ENCODE peak calls at places on chromosome 18, in nine cellular contexts. One of them, this sample, is unnamed.

GRCh38 chr18:55272510-55273243 is 313.4 kb upstream of the CCDC68 start:
- DNase-seq in HS-5: no peak
- DNase-seq in glomerular endothelial cell: no peak
- DNase-seq in astrocyte of the spinal cord: peak
- DNase-seq in cardiac muscle cell: no peak
- DNase-seq in cardiac septum: no peak
- DNase-seq in lower lobe of right lung: no peak
- DNase-seq in left lobe of liver: no peak
- DNase-seq in activated CD8-positive, alpha-beta memory T cell treated with anti-CD3 and anti-CD28 coated beads for 24 hours: no peak
- DNase-seq in this sample: no peak

GRCh38 chr18:27665264-27665799 is 480.2 kb upstream of the CHST9 start:
- DNase-seq in HS-5: no peak
- DNase-seq in glomerular endothelial cell: no peak
- DNase-seq in astrocyte of the spinal cord: peak
- DNase-seq in cardiac muscle cell: peak
- DNase-seq in cardiac septum: no peak
- DNase-seq in lower lobe of right lung: no peak
- DNase-seq in left lobe of liver: no peak
- DNase-seq in activated CD8-positive, alpha-beta memory T cell treated with anti-CD3 and anti-CD28 coated beads for 24 hours: no peak
- DNase-seq in this sample: no peak

GRCh38 chr18:52979888-52980287 is 639.9 kb downstream of the DCC start:
- DNase-seq in HS-5: no peak
- DNase-seq in glomerular endothelial cell: no peak
- DNase-seq in astrocyte of the spinal cord: no peak
- DNase-seq in cardiac muscle cell: no peak
- DNase-seq in cardiac septum: no peak
- DNase-seq in lower lobe of right lung: no peak
- DNase-seq in left lobe of liver: no peak
- DNase-seq in activated CD8-positive, alpha-beta memory T cell treated with anti-CD3 and anti-CD28 coated beads for 24 hours: no peak
- DNase-seq in this sample: no peak

GRCh38 chr18:3594760-3595241 is 144.8 kb downstream of the TGIF1 start:
- DNase-seq in HS-5: no peak
- DNase-seq in glomerular endothelial cell: no peak
- DNase-seq in astrocyte of the spinal cord: peak
- DNase-seq in cardiac muscle cell: no peak
- DNase-seq in cardiac septum: peak
- DNase-seq in lower lobe of right lung: no peak
- DNase-seq in left lobe of liver: peak
- DNase-seq in activated CD8-positive, alpha-beta memory T cell treated with anti-CD3 and anti-CD28 coated beads for 24 hours: peak
- DNase-seq in this sample: no peak

GRCh38 chr18:48752928-48753327 is 197.8 kb downstream of the SMAD7 start:
- DNase-seq in HS-5: no peak
- DNase-seq in glomerular endothelial cell: no peak
- DNase-seq in astrocyte of the spinal cord: peak
- DNase-seq in cardiac muscle cell: no peak
- DNase-seq in cardiac septum: no peak
- DNase-seq in lower lobe of right lung: no peak
- DNase-seq in left lobe of liver: no peak
- DNase-seq in activated CD8-positive, alpha-beta memory T cell treated with anti-CD3 and anti-CD28 coated beads for 24 hours: no peak
- DNase-seq in this sample: no peak

GRCh38 chr18:76495435-76496199 is 575 bp upstream of the ZNF516 start:
- DNase-seq in HS-5: no peak
- DNase-seq in glomerular endothelial cell: no peak
- DNase-seq in astrocyte of the spinal cord: peak
- DNase-seq in cardiac muscle cell: peak
- DNase-seq in cardiac septum: no peak
- DNase-seq in lower lobe of right lung: no peak
- DNase-seq in left lobe of liver: no peak
- DNase-seq in activated CD8-positive, alpha-beta memory T cell treated with anti-CD3 and anti-CD28 coated beads for 24 hours: peak
- DNase-seq in this sample: peak

GRCh38 chr18:55650363-55650870 is 62.4 kb upstream of the TCF4 start:
- DNase-seq in HS-5: no peak
- DNase-seq in glomerular endothelial cell: no peak
- DNase-seq in astrocyte of the spinal cord: no peak
- DNase-seq in cardiac muscle cell: no peak
- DNase-seq in cardiac septum: no peak
- DNase-seq in lower lobe of right lung: no peak
- DNase-seq in left lobe of liver: no peak
- DNase-seq in activated CD8-positive, alpha-beta memory T cell treated with anti-CD3 and anti-CD28 coated beads for 24 hours: no peak
- DNase-seq in this sample: no peak

GRCh38 chr18:48947583-48947982 is 3.2 kb downstream of the SMAD7 start:
- DNase-seq in HS-5: no peak
- DNase-seq in glomerular endothelial cell: no peak
- DNase-seq in astrocyte of the spinal cord: no peak
- DNase-seq in cardiac muscle cell: no peak
- DNase-seq in cardiac septum: no peak
- DNase-seq in lower lobe of right lung: no peak
- DNase-seq in left lobe of liver: peak
- DNase-seq in activated CD8-positive, alpha-beta memory T cell treated with anti-CD3 and anti-CD28 coated beads for 24 hours: no peak
- DNase-seq in this sample: peak

GRCh38 chr18:23897733-23898132 is 116.8 kb upstream of the TTC39C start:
- DNase-seq in HS-5: no peak
- DNase-seq in glomerular endothelial cell: no peak
- DNase-seq in astrocyte of the spinal cord: no peak
- DNase-seq in cardiac muscle cell: no peak
- DNase-seq in cardiac septum: no peak
- DNase-seq in lower lobe of right lung: no peak
- DNase-seq in left lobe of liver: no peak
- DNase-seq in activated CD8-positive, alpha-beta memory T cell treated with anti-CD3 and anti-CD28 coated beads for 24 hours: no peak
- DNase-seq in this sample: no peak

GRCh38 chr18:22710628-22711380 is 222.3 kb upstream of the RBBP8 start:
- DNase-seq in HS-5: no peak
- DNase-seq in glomerular endothelial cell: no peak
- DNase-seq in astrocyte of the spinal cord: peak
- DNase-seq in cardiac muscle cell: peak
- DNase-seq in cardiac septum: no peak
- DNase-seq in lower lobe of right lung: no peak
- DNase-seq in left lobe of liver: peak
- DNase-seq in activated CD8-positive, alpha-beta memory T cell treated with anti-CD3 and anti-CD28 coated beads for 24 hours: no peak
- DNase-seq in this sample: no peak

GRCh38 chr18:57846258-57846657 is 43.1 kb upstream of the ATP8B1 start:
- DNase-seq in HS-5: peak
- DNase-seq in glomerular endothelial cell: no peak
- DNase-seq in astrocyte of the spinal cord: peak
- DNase-seq in cardiac muscle cell: peak
- DNase-seq in cardiac septum: no peak
- DNase-seq in lower lobe of right lung: no peak
- DNase-seq in left lobe of liver: no peak
- DNase-seq in activated CD8-positive, alpha-beta memory T cell treated with anti-CD3 and anti-CD28 coated beads for 24 hours: no peak
- DNase-seq in this sample: no peak

GRCh38 chr18:27181726-27182125 is 3.4 kb downstream of the CHST9 start:
- DNase-seq in HS-5: no peak
- DNase-seq in glomerular endothelial cell: no peak
- DNase-seq in astrocyte of the spinal cord: no peak
- DNase-seq in cardiac muscle cell: no peak
- DNase-seq in cardiac septum: no peak
- DNase-seq in lower lobe of right lung: no peak
- DNase-seq in left lobe of liver: no peak
- DNase-seq in activated CD8-positive, alpha-beta memory T cell treated with anti-CD3 and anti-CD28 coated beads for 24 hours: no peak
- DNase-seq in this sample: no peak

GRCh38 chr18:76981388-76981968 is 151.1 kb downstream of the MBP start:
- DNase-seq in HS-5: no peak
- DNase-seq in glomerular endothelial cell: no peak
- DNase-seq in astrocyte of the spinal cord: no peak
- DNase-seq in cardiac muscle cell: no peak
- DNase-seq in cardiac septum: no peak
- DNase-seq in lower lobe of right lung: no peak
- DNase-seq in left lobe of liver: peak
- DNase-seq in activated CD8-positive, alpha-beta memory T cell treated with anti-CD3 and anti-CD28 coated beads for 24 hours: peak
- DNase-seq in this sample: no peak

GRCh38 chr18:75869197-75869596 is 441.7 kb upstream of the SMIM21 start:
- DNase-seq in HS-5: no peak
- DNase-seq in glomerular endothelial cell: no peak
- DNase-seq in astrocyte of the spinal cord: no peak
- DNase-seq in cardiac muscle cell: peak
- DNase-seq in cardiac septum: no peak
- DNase-seq in lower lobe of right lung: no peak
- DNase-seq in left lobe of liver: no peak
- DNase-seq in activated CD8-positive, alpha-beta memory T cell treated with anti-CD3 and anti-CD28 coated beads for 24 hours: no peak
- DNase-seq in this sample: no peak

GRCh38 chr18:33744032-33744697 is 166.1 kb downstream of the ASXL3 start:
- DNase-seq in HS-5: no peak
- DNase-seq in glomerular endothelial cell: no peak
- DNase-seq in astrocyte of the spinal cord: no peak
- DNase-seq in cardiac muscle cell: no peak
- DNase-seq in cardiac septum: no peak
- DNase-seq in lower lobe of right lung: no peak
- DNase-seq in left lobe of liver: no peak
- DNase-seq in activated CD8-positive, alpha-beta memory T cell treated with anti-CD3 and anti-CD28 coated beads for 24 hours: no peak
- DNase-seq in this sample: no peak

GRCh38 chr18:22115573-22115972 is 53.8 kb upstream of the GATA6 start:
- DNase-seq in HS-5: no peak
- DNase-seq in glomerular endothelial cell: no peak
- DNase-seq in astrocyte of the spinal cord: no peak
- DNase-seq in cardiac muscle cell: peak
- DNase-seq in cardiac septum: no peak
- DNase-seq in lower lobe of right lung: no peak
- DNase-seq in left lobe of liver: no peak
- DNase-seq in activated CD8-positive, alpha-beta memory T cell treated with anti-CD3 and anti-CD28 coated beads for 24 hours: no peak
- DNase-seq in this sample: no peak

GRCh38 chr18:62485684-62486083 is 37.1 kb upstream of the ZCCHC2 start:
- DNase-seq in HS-5: peak
- DNase-seq in glomerular endothelial cell: peak
- DNase-seq in astrocyte of the spinal cord: peak
- DNase-seq in cardiac muscle cell: no peak
- DNase-seq in cardiac septum: no peak
- DNase-seq in lower lobe of right lung: no peak
- DNase-seq in left lobe of liver: no peak
- DNase-seq in activated CD8-positive, alpha-beta memory T cell treated with anti-CD3 and anti-CD28 coated beads for 24 hours: no peak
- DNase-seq in this sample: no peak

GRCh38 chr18:78892721-78893120 is 86.9 kb upstream of the SALL3 start:
- DNase-seq in HS-5: no peak
- DNase-seq in glomerular endothelial cell: no peak
- DNase-seq in astrocyte of the spinal cord: no peak
- DNase-seq in cardiac muscle cell: no peak
- DNase-seq in cardiac septum: no peak
- DNase-seq in lower lobe of right lung: no peak
- DNase-seq in left lobe of liver: no peak
- DNase-seq in activated CD8-positive, alpha-beta memory T cell treated with anti-CD3 and anti-CD28 coated beads for 24 hours: no peak
- DNase-seq in this sample: no peak

GRCh38 chr18:44777429-44778192 is 96.9 kb downstream of the SETBP1 start:
- DNase-seq in HS-5: no peak
- DNase-seq in glomerular endothelial cell: no peak
- DNase-seq in astrocyte of the spinal cord: no peak
- DNase-seq in cardiac muscle cell: no peak
- DNase-seq in cardiac septum: no peak
- DNase-seq in lower lobe of right lung: no peak
- DNase-seq in left lobe of liver: no peak
- DNase-seq in activated CD8-positive, alpha-beta memory T cell treated with anti-CD3 and anti-CD28 coated beads for 24 hours: no peak
- DNase-seq in this sample: no peak

GRCh38 chr18:46152808-46153617 is 48.8 kb downstream of the HAUS1 start:
- DNase-seq in HS-5: no peak
- DNase-seq in glomerular endothelial cell: no peak
- DNase-seq in astrocyte of the spinal cord: no peak
- DNase-seq in cardiac muscle cell: peak
- DNase-seq in cardiac septum: no peak
- DNase-seq in lower lobe of right lung: peak
- DNase-seq in left lobe of liver: no peak
- DNase-seq in activated CD8-positive, alpha-beta memory T cell treated with anti-CD3 and anti-CD28 coated beads for 24 hours: no peak
- DNase-seq in this sample: no peak

GRCh38 chr18:48548404-48548771 is 9.6 kb downstream of the CTIF start:
- DNase-seq in HS-5: no peak
- DNase-seq in glomerular endothelial cell: no peak
- DNase-seq in astrocyte of the spinal cord: no peak
- DNase-seq in cardiac muscle cell: no peak
- DNase-seq in cardiac septum: peak
- DNase-seq in lower lobe of right lung: no peak
- DNase-seq in left lobe of liver: peak
- DNase-seq in activated CD8-positive, alpha-beta memory T cell treated with anti-CD3 and anti-CD28 coated beads for 24 hours: no peak
- DNase-seq in this sample: peak

GRCh38 chr18:48330016-48330991 is 78.9 kb downstream of the ZBTB7C start:
- DNase-seq in HS-5: peak
- DNase-seq in glomerular endothelial cell: no peak
- DNase-seq in astrocyte of the spinal cord: peak
- DNase-seq in cardiac muscle cell: no peak
- DNase-seq in cardiac septum: no peak
- DNase-seq in lower lobe of right lung: no peak
- DNase-seq in left lobe of liver: no peak
- DNase-seq in activated CD8-positive, alpha-beta memory T cell treated with anti-CD3 and anti-CD28 coated beads for 24 hours: no peak
- DNase-seq in this sample: no peak

GRCh38 chr18:48300463-48300961 is 108.7 kb downstream of the ZBTB7C start:
- DNase-seq in HS-5: no peak
- DNase-seq in glomerular endothelial cell: no peak
- DNase-seq in astrocyte of the spinal cord: no peak
- DNase-seq in cardiac muscle cell: peak
- DNase-seq in cardiac septum: peak
- DNase-seq in lower lobe of right lung: peak
- DNase-seq in left lobe of liver: no peak
- DNase-seq in activated CD8-positive, alpha-beta memory T cell treated with anti-CD3 and anti-CD28 coated beads for 24 hours: no peak
- DNase-seq in this sample: no peak

GRCh38 chr18:6010284-6010683 is 115.0 kb upstream of the TMEM200C start:
- DNase-seq in HS-5: no peak
- DNase-seq in glomerular endothelial cell: no peak
- DNase-seq in astrocyte of the spinal cord: no peak
- DNase-seq in cardiac muscle cell: no peak
- DNase-seq in cardiac septum: no peak
- DNase-seq in lower lobe of right lung: no peak
- DNase-seq in left lobe of liver: no peak
- DNase-seq in activated CD8-positive, alpha-beta memory T cell treated with anti-CD3 and anti-CD28 coated beads for 24 hours: no peak
- DNase-seq in this sample: no peak

GRCh38 chr18:58152891-58153290 is 108.9 kb downstream of the NEDD4L start:
- DNase-seq in HS-5: no peak
- DNase-seq in glomerular endothelial cell: no peak
- DNase-seq in astrocyte of the spinal cord: no peak
- DNase-seq in cardiac muscle cell: no peak
- DNase-seq in cardiac septum: no peak
- DNase-seq in lower lobe of right lung: no peak
- DNase-seq in left lobe of liver: no peak
- DNase-seq in activated CD8-positive, alpha-beta memory T cell treated with anti-CD3 and anti-CD28 coated beads for 24 hours: no peak
- DNase-seq in this sample: no peak

GRCh38 chr18:74303936-74304335 is 11.7 kb upstream of the C18orf63 start:
- DNase-seq in HS-5: no peak
- DNase-seq in glomerular endothelial cell: no peak
- DNase-seq in astrocyte of the spinal cord: peak
- DNase-seq in cardiac muscle cell: no peak
- DNase-seq in cardiac septum: no peak
- DNase-seq in lower lobe of right lung: no peak
- DNase-seq in left lobe of liver: no peak
- DNase-seq in activated CD8-positive, alpha-beta memory T cell treated with anti-CD3 and anti-CD28 coated beads for 24 hours: no peak
- DNase-seq in this sample: no peak

GRCh38 chr18:45171575-45172225 is 443.6 kb upstream of the SLC14A2 start:
- DNase-seq in HS-5: no peak
- DNase-seq in glomerular endothelial cell: no peak
- DNase-seq in astrocyte of the spinal cord: peak
- DNase-seq in cardiac muscle cell: no peak
- DNase-seq in cardiac septum: no peak
- DNase-seq in lower lobe of right lung: no peak
- DNase-seq in left lobe of liver: no peak
- DNase-seq in activated CD8-positive, alpha-beta memory T cell treated with anti-CD3 and anti-CD28 coated beads for 24 hours: no peak
- DNase-seq in this sample: no peak

GRCh38 chr18:8747440-8747937 is 42.1 kb downstream of the MTCL1 start:
- DNase-seq in HS-5: peak
- DNase-seq in glomerular endothelial cell: peak
- DNase-seq in astrocyte of the spinal cord: peak
- DNase-seq in cardiac muscle cell: no peak
- DNase-seq in cardiac septum: no peak
- DNase-seq in lower lobe of right lung: no peak
- DNase-seq in left lobe of liver: no peak
- DNase-seq in activated CD8-positive, alpha-beta memory T cell treated with anti-CD3 and anti-CD28 coated beads for 24 hours: no peak
- DNase-seq in this sample: no peak

GRCh38 chr18:77124452-77124922 is 8.1 kb downstream of the MBP start:
- DNase-seq in HS-5: no peak
- DNase-seq in glomerular endothelial cell: no peak
- DNase-seq in astrocyte of the spinal cord: peak
- DNase-seq in cardiac muscle cell: no peak
- DNase-seq in cardiac septum: no peak
- DNase-seq in lower lobe of right lung: no peak
- DNase-seq in left lobe of liver: no peak
- DNase-seq in activated CD8-positive, alpha-beta memory T cell treated with anti-CD3 and anti-CD28 coated beads for 24 hours: peak
- DNase-seq in this sample: no peak

GRCh38 chr18:64416990-64417389 is 268.1 kb upstream of the LINC00305 start:
- DNase-seq in HS-5: no peak
- DNase-seq in glomerular endothelial cell: no peak
- DNase-seq in astrocyte of the spinal cord: no peak
- DNase-seq in cardiac muscle cell: no peak
- DNase-seq in cardiac septum: no peak
- DNase-seq in lower lobe of right lung: no peak
- DNase-seq in left lobe of liver: no peak
- DNase-seq in activated CD8-positive, alpha-beta memory T cell treated with anti-CD3 and anti-CD28 coated beads for 24 hours: no peak
- DNase-seq in this sample: no peak

GRCh38 chr18:42275138-42275535 is 320.1 kb downstream of the PIK3C3 start:
- DNase-seq in HS-5: no peak
- DNase-seq in glomerular endothelial cell: no peak
- DNase-seq in astrocyte of the spinal cord: no peak
- DNase-seq in cardiac muscle cell: no peak
- DNase-seq in cardiac septum: no peak
- DNase-seq in lower lobe of right lung: no peak
- DNase-seq in left lobe of liver: no peak
- DNase-seq in activated CD8-positive, alpha-beta memory T cell treated with anti-CD3 and anti-CD28 coated beads for 24 hours: no peak
- DNase-seq in this sample: no peak

This sample was measured in sciatic nerve.